ENCODE peak calls at places on chromosomes 3 and 15, in ten cellular contexts. One of them, this sample, is unnamed.

GRCh38 chr3:195254454-195255175 is 16.3 kb downstream of the XXYLT1 start:
- DNase-seq in left ventricle myocardium inferior: no peak
- DNase-seq in CD4-positive, alpha-beta memory T cell: no peak
- DNase-seq in lower lobe of right lung: no peak
- DNase-seq in keratinocyte: no peak
- DNase-seq in CD8-positive, alpha-beta memory T cell: no peak
- DNase-seq in heart left ventricle: no peak
- DNase-seq in ascending aorta: no peak
- DNase-seq in AG10803: no peak
- DNase-seq in sigmoid colon: peak; percentile 63
- DNase-seq in this sample: no peak

GRCh38 chr3:39707314-39707909 is 102.0 kb upstream of the MYRIP start:
- DNase-seq in left ventricle myocardium inferior: no peak
- DNase-seq in CD4-positive, alpha-beta memory T cell: peak; percentile 4
- DNase-seq in lower lobe of right lung: no peak
- DNase-seq in keratinocyte: no peak
- DNase-seq in CD8-positive, alpha-beta memory T cell: no peak
- DNase-seq in heart left ventricle: no peak
- DNase-seq in ascending aorta: no peak
- DNase-seq in AG10803: peak; percentile 56
- DNase-seq in sigmoid colon: no peak
- DNase-seq in this sample: no peak

GRCh38 chr15:64975390-64975789 is 14.3 kb downstream of the SPG21 start:
- DNase-seq in left ventricle myocardium inferior: no peak
- DNase-seq in CD4-positive, alpha-beta memory T cell: no peak
- DNase-seq in lower lobe of right lung: no peak
- DNase-seq in keratinocyte: no peak
- DNase-seq in CD8-positive, alpha-beta memory T cell: no peak
- DNase-seq in heart left ventricle: no peak
- DNase-seq in ascending aorta: no peak
- DNase-seq in AG10803: peak; percentile 73
- DNase-seq in sigmoid colon: no peak
- DNase-seq in this sample: no peak

GRCh38 chr15:95174281-95174680 is 942.9 kb downstream of the MCTP2 start:
- DNase-seq in left ventricle myocardium inferior: no peak
- DNase-seq in CD4-positive, alpha-beta memory T cell: no peak
- DNase-seq in lower lobe of right lung: no peak
- DNase-seq in keratinocyte: no peak
- DNase-seq in CD8-positive, alpha-beta memory T cell: no peak
- DNase-seq in heart left ventricle: no peak
- DNase-seq in ascending aorta: no peak
- DNase-seq in AG10803: peak; percentile 76
- DNase-seq in sigmoid colon: peak; percentile 63
- DNase-seq in this sample: no peak

GRCh38 chr15:92020765-92021164 is 167.3 kb downstream of the SLCO3A1 start:
- DNase-seq in left ventricle myocardium inferior: no peak
- DNase-seq in CD4-positive, alpha-beta memory T cell: no peak
- DNase-seq in lower lobe of right lung: no peak
- DNase-seq in keratinocyte: no peak
- DNase-seq in CD8-positive, alpha-beta memory T cell: no peak
- DNase-seq in heart left ventricle: no peak
- DNase-seq in ascending aorta: no peak
- DNase-seq in AG10803: peak; percentile 66
- DNase-seq in sigmoid colon: no peak
- DNase-seq in this sample: no peak

GRCh38 chr15:74648051-74648622 is 32.5 kb downstream of the CLK3 start:
- DNase-seq in left ventricle myocardium inferior: no peak
- DNase-seq in CD4-positive, alpha-beta memory T cell: no peak
- DNase-seq in lower lobe of right lung: no peak
- DNase-seq in keratinocyte: no peak
- DNase-seq in CD8-positive, alpha-beta memory T cell: no peak
- DNase-seq in heart left ventricle: no peak
- DNase-seq in ascending aorta: no peak
- DNase-seq in AG10803: no peak
- DNase-seq in sigmoid colon: no peak
- DNase-seq in this sample: no peak

GRCh38 chr3:122680381-122681293 is at the start of gene PARP14:
- DNase-seq in left ventricle myocardium inferior: peak; percentile 66
- DNase-seq in CD4-positive, alpha-beta memory T cell: peak; percentile 71
- DNase-seq in lower lobe of right lung: peak; percentile 81
- DNase-seq in keratinocyte: no peak
- DNase-seq in CD8-positive, alpha-beta memory T cell: peak; percentile 64
- DNase-seq in heart left ventricle: peak; percentile 74
- DNase-seq in ascending aorta: peak; percentile 76
- DNase-seq in AG10803: peak; percentile 61
- DNase-seq in sigmoid colon: peak; percentile 85
- DNase-seq in this sample: peak; percentile 67

GRCh38 chr3:11624704-11625375 is 18.9 kb downstream of the VGLL4 start:
- DNase-seq in left ventricle myocardium inferior: no peak
- DNase-seq in CD4-positive, alpha-beta memory T cell: no peak
- DNase-seq in lower lobe of right lung: no peak
- DNase-seq in keratinocyte: no peak
- DNase-seq in CD8-positive, alpha-beta memory T cell: no peak
- DNase-seq in heart left ventricle: no peak
- DNase-seq in ascending aorta: no peak
- DNase-seq in AG10803: no peak
- DNase-seq in sigmoid colon: no peak
- DNase-seq in this sample: peak; percentile 22

GRCh38 chr3:177377166-177377565 is 179.9 kb upstream of the TBL1XR1 start:
- DNase-seq in left ventricle myocardium inferior: no peak
- DNase-seq in CD4-positive, alpha-beta memory T cell: no peak
- DNase-seq in lower lobe of right lung: peak; percentile 62
- DNase-seq in keratinocyte: no peak
- DNase-seq in CD8-positive, alpha-beta memory T cell: no peak
- DNase-seq in heart left ventricle: no peak
- DNase-seq in ascending aorta: no peak
- DNase-seq in AG10803: no peak
- DNase-seq in sigmoid colon: no peak
- DNase-seq in this sample: no peak

GRCh38 chr3:122628567-122628966 is 51.1 kb downstream of the PARP15 start:
- DNase-seq in left ventricle myocardium inferior: no peak
- DNase-seq in CD4-positive, alpha-beta memory T cell: no peak
- DNase-seq in lower lobe of right lung: no peak
- DNase-seq in keratinocyte: peak; percentile 4
- DNase-seq in CD8-positive, alpha-beta memory T cell: no peak
- DNase-seq in heart left ventricle: no peak
- DNase-seq in ascending aorta: no peak
- DNase-seq in AG10803: no peak
- DNase-seq in sigmoid colon: no peak
- DNase-seq in this sample: no peak

GRCh38 chr3:171159822-171160157 is 133.3 kb upstream of the SLC2A2 start:
- DNase-seq in left ventricle myocardium inferior: no peak
- DNase-seq in CD4-positive, alpha-beta memory T cell: no peak
- DNase-seq in lower lobe of right lung: no peak
- DNase-seq in keratinocyte: no peak
- DNase-seq in CD8-positive, alpha-beta memory T cell: no peak
- DNase-seq in heart left ventricle: no peak
- DNase-seq in ascending aorta: no peak
- DNase-seq in AG10803: no peak
- DNase-seq in sigmoid colon: no peak
- DNase-seq in this sample: no peak

GRCh38 chr15:72796515-72797337 is 13.2 kb upstream of the ADPGK start:
- DNase-seq in left ventricle myocardium inferior: peak; percentile 44
- DNase-seq in CD4-positive, alpha-beta memory T cell: peak; percentile 35
- DNase-seq in lower lobe of right lung: peak; percentile 78
- DNase-seq in keratinocyte: no peak
- DNase-seq in CD8-positive, alpha-beta memory T cell: peak; percentile 28
- DNase-seq in heart left ventricle: peak; percentile 73
- DNase-seq in ascending aorta: peak; percentile 66
- DNase-seq in AG10803: peak; percentile 31
- DNase-seq in sigmoid colon: no peak
- DNase-seq in this sample: peak; percentile 44

GRCh38 chr3:3196148-3196861 is 16.8 kb upstream of the CRBN start:
- DNase-seq in left ventricle myocardium inferior: no peak
- DNase-seq in CD4-positive, alpha-beta memory T cell: no peak
- DNase-seq in lower lobe of right lung: no peak
- DNase-seq in keratinocyte: no peak
- DNase-seq in CD8-positive, alpha-beta memory T cell: no peak
- DNase-seq in heart left ventricle: no peak
- DNase-seq in ascending aorta: no peak
- DNase-seq in AG10803: no peak
- DNase-seq in sigmoid colon: no peak
- DNase-seq in this sample: no peak

GRCh38 chr15:65044724-65045481 is at the start of gene SLC51B:
- DNase-seq in left ventricle myocardium inferior: peak; percentile 72
- DNase-seq in CD4-positive, alpha-beta memory T cell: no peak
- DNase-seq in lower lobe of right lung: peak; percentile 71
- DNase-seq in keratinocyte: no peak
- DNase-seq in CD8-positive, alpha-beta memory T cell: no peak
- DNase-seq in heart left ventricle: peak; percentile 83
- DNase-seq in ascending aorta: no peak
- DNase-seq in AG10803: no peak
- DNase-seq in sigmoid colon: peak; percentile 90
- DNase-seq in this sample: no peak

DNA sequence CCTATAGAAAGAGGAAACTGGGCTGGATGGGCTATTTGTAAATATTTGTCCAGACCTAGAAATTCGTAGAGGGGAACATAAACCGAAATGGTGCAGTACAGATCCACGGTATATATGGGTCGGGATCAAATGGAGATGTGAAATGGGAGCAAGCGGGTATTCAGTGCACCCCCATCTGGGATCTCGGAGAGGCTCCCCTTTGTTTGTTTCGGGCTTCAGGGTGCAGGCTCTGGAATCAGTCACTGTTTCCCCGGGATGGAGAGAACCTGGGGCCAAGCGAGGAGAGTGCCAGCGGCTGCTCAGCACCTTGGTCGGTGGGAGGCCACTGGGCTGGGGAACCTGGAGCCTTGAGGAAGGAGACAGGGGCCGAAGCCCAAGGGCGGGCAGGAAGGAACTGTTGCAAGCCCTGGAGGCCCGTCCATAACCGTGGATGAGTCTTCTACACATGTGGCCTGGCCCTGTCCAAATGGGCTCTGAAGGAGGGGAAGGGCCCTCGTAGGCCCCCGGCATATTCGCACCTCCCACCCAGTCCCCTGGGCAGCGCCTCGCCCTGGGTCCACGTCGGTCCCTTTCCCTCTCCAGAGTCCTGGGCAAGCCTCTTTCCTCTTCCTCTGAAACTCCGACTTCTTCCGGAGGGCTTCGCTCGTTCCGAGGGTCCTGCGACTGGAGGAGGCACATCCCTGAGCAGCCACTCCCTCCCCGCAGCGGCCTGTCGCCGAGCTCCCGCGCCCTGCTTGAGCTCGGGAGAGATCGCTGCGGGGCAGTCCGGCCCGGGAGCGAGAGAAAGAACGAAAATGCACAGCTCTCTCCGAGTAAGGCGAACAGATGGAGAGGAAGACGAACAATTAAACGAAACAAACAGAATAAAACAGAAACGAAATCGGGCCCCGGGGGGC is 3.0 kb downstream of the ISL2 start:
- DNase-seq in left ventricle myocardium inferior: no peak
- DNase-seq in CD4-positive, alpha-beta memory T cell: no peak
- DNase-seq in lower lobe of right lung: no peak
- DNase-seq in keratinocyte: no peak
- DNase-seq in CD8-positive, alpha-beta memory T cell: no peak
- DNase-seq in heart left ventricle: no peak
- DNase-seq in ascending aorta: no peak
- DNase-seq in AG10803: no peak
- DNase-seq in sigmoid colon: no peak
- DNase-seq in this sample: no peak
- H3K4me3 ChIP-seq in left ventricle myocardium inferior: peak overlapping the region; percentile 61
- H3K4me3 ChIP-seq in CD4-positive, alpha-beta memory T cell: no peak overlapping the region
- H3K4me3 ChIP-seq in lower lobe of right lung: peak overlapping the region; percentile 50
- H3K4me3 ChIP-seq in keratinocyte: no peak overlapping the region
- H3K4me3 ChIP-seq in CD8-positive, alpha-beta memory T cell: peak overlapping the region; percentile 56
- H3K4me3 ChIP-seq in heart left ventricle: peak overlapping the region; percentile 36
- H3K4me3 ChIP-seq in ascending aorta: peak overlapping the region; percentile 45
- H3K4me3 ChIP-seq in AG10803: peak overlapping the region; percentile 57
- H3K4me3 ChIP-seq in sigmoid colon: peak overlapping the region; percentile 50
- H3K4me3 ChIP-seq in this sample: peak overlapping the region; percentile 56

DNA sequence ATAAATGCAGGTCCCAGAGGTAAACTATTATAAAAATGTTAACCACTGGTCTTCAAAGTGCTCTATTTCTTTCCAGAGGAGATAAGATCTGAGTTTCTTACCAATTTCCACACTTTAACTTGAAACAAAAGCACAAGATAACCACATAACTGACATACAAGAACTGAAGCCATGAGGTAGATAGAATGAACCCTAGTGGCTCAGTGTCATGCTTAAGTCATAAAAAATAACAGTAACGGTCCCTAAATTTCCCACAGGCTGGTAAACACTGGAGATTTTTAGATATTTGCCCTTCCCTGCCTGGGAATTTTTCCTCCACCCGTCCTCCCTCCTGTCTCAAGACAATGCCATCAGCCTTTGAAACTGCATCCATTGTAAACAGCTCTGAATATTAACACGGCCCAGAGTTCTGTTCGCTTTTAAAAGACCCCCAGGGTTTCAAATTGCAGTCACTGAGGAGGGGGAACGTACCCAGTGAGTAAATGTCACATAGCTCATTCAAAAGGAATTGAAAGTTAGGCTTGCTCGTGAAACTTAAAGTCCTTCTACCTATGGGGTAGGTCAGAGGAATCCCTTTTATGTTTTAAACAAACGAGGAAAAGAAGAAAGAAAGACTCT is 5.7 kb downstream of the LRIG1 start:
- DNase-seq in left ventricle myocardium inferior: no peak
- DNase-seq in CD4-positive, alpha-beta memory T cell: peak; percentile 37
- DNase-seq in lower lobe of right lung: no peak
- DNase-seq in keratinocyte: no peak
- DNase-seq in CD8-positive, alpha-beta memory T cell: no peak
- DNase-seq in heart left ventricle: no peak
- DNase-seq in ascending aorta: no peak
- DNase-seq in AG10803: no peak
- DNase-seq in sigmoid colon: no peak
- DNase-seq in this sample: no peak
- H3K4me3 ChIP-seq in left ventricle myocardium inferior: no peak overlapping the region
- H3K4me3 ChIP-seq in CD4-positive, alpha-beta memory T cell: no peak overlapping the region
- H3K4me3 ChIP-seq in lower lobe of right lung: no peak overlapping the region
- H3K4me3 ChIP-seq in keratinocyte: no peak overlapping the region
- H3K4me3 ChIP-seq in CD8-positive, alpha-beta memory T cell: no peak overlapping the region
- H3K4me3 ChIP-seq in heart left ventricle: no peak overlapping the region
- H3K4me3 ChIP-seq in ascending aorta: no peak overlapping the region
- H3K4me3 ChIP-seq in AG10803: no peak overlapping the region
- H3K4me3 ChIP-seq in sigmoid colon: peak overlapping the region; percentile 99
- H3K4me3 ChIP-seq in this sample: no peak overlapping the region

DNA sequence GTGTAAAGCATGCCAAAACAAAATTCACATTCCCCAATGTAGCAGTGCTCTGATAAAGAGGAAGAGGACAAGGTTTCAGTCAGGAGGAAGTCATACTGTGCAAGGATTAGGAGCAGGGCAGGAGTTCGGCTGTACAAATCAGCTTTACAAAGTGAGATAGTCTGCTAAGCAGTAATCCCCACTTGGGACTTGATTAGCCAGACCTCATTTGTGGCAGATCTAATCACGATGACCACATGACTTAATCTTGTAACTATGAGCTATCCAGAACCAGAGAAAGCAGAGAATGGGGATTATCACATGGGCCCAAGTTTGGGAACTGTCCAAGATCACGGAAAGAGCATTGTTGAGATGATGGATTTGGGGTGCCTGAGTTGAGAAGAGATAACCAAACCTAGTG is 7.8 kb downstream of the DCBLD2 start:
- DNase-seq in left ventricle myocardium inferior: no peak
- DNase-seq in CD4-positive, alpha-beta memory T cell: no peak
- DNase-seq in lower lobe of right lung: no peak
- DNase-seq in keratinocyte: no peak
- DNase-seq in CD8-positive, alpha-beta memory T cell: no peak
- DNase-seq in heart left ventricle: no peak
- DNase-seq in ascending aorta: no peak
- DNase-seq in AG10803: no peak
- DNase-seq in sigmoid colon: no peak
- DNase-seq in this sample: no peak
- H3K4me3 ChIP-seq in left ventricle myocardium inferior: no peak overlapping the region
- H3K4me3 ChIP-seq in CD4-positive, alpha-beta memory T cell: no peak overlapping the region
- H3K4me3 ChIP-seq in lower lobe of right lung: no peak overlapping the region
- H3K4me3 ChIP-seq in keratinocyte: peak overlapping the region; percentile 19
- H3K4me3 ChIP-seq in CD8-positive, alpha-beta memory T cell: no peak overlapping the region
- H3K4me3 ChIP-seq in heart left ventricle: no peak overlapping the region
- H3K4me3 ChIP-seq in ascending aorta: no peak overlapping the region
- H3K4me3 ChIP-seq in AG10803: no peak overlapping the region
- H3K4me3 ChIP-seq in sigmoid colon: no peak overlapping the region
- H3K4me3 ChIP-seq in this sample: no peak overlapping the region

GRCh38 chr15:26720546-26720945 is 52.3 kb downstream of the GABRB3 start:
- DNase-seq in left ventricle myocardium inferior: no peak
- DNase-seq in CD4-positive, alpha-beta memory T cell: no peak
- DNase-seq in lower lobe of right lung: no peak
- DNase-seq in keratinocyte: no peak
- DNase-seq in CD8-positive, alpha-beta memory T cell: no peak
- DNase-seq in heart left ventricle: no peak
- DNase-seq in ascending aorta: no peak
- DNase-seq in AG10803: no peak
- DNase-seq in sigmoid colon: no peak
- DNase-seq in this sample: no peak
- H3K4me3 ChIP-seq in left ventricle myocardium inferior: no peak overlapping the region
- H3K4me3 ChIP-seq in CD4-positive, alpha-beta memory T cell: no peak overlapping the region
- H3K4me3 ChIP-seq in lower lobe of right lung: no peak overlapping the region
- H3K4me3 ChIP-seq in keratinocyte: no peak overlapping the region
- H3K4me3 ChIP-seq in CD8-positive, alpha-beta memory T cell: no peak overlapping the region
- H3K4me3 ChIP-seq in heart left ventricle: no peak overlapping the region
- H3K4me3 ChIP-seq in ascending aorta: no peak overlapping the region
- H3K4me3 ChIP-seq in AG10803: no peak overlapping the region
- H3K4me3 ChIP-seq in sigmoid colon: no peak overlapping the region
- H3K4me3 ChIP-seq in this sample: no peak overlapping the region